ENCODE peak calls at places on chromosomes 5 and 9, in four cellular contexts. E is H1, P is GM12878, I is K562. U is an unnamed sample.

GRCh38 chr5:177269976-177270375 is 33.5 kb downstream of the RAB24 start:
- DNase-seq in E (no peak), P (no peak), I (no peak), U (no peak)

GRCh38 chr9:4594545-4594944 is 67.5 kb upstream of the PLPP6 start:
- DNase-seq in E (no peak), P (no peak), I (no peak), U (no peak)

GRCh38 chr5:121885630-121886029 is 33.9 kb downstream of the FTMT start:
- DNase-seq in E (no peak), P (no peak), I (no peak), U (no peak)

GRCh38 chr9:124220551-124221451 is 36.9 kb upstream of the NEK6 start:
- DNase-seq in E (no peak), P (no peak), I (no peak), U (no peak)

GRCh38 chr9:13716620-13717019 is 437.1 kb upstream of the MPDZ start:
- DNase-seq in E (no peak), P (no peak), I (no peak), U (no peak)

GRCh38 chr5:9269024-9269423 is 276.9 kb downstream of the SEMA5A start:
- DNase-seq in E (no peak), P (no peak), I (no peak), U (no peak)

GRCh38 chr9:13149454-13149853 is 130.0 kb downstream of the MPDZ start:
- DNase-seq in E (no peak), P (no peak), I (no peak), U (no peak)

GRCh38 chr9:94183240-94183999 is 75.7 kb upstream of the ZNF169 start:
- DNase-seq in E (no peak), P (no peak), I (no peak), U (no peak)

GRCh38 chr5:130198927-130199326 is 294.7 kb downstream of the CHSY3 start:
- DNase-seq in E (no peak), P (no peak), I (no peak), U (peak)

GRCh38 chr5:112951124-112951702 is 25.4 kb upstream of the DCP2 start:
- DNase-seq in E (no peak), P (no peak), I (no peak), U (no peak)

GRCh38 chr5:83102581-83102980 is 25.2 kb downstream of the XRCC4 start:
- DNase-seq in E (no peak), P (no peak), I (no peak), U (no peak)

DNA sequence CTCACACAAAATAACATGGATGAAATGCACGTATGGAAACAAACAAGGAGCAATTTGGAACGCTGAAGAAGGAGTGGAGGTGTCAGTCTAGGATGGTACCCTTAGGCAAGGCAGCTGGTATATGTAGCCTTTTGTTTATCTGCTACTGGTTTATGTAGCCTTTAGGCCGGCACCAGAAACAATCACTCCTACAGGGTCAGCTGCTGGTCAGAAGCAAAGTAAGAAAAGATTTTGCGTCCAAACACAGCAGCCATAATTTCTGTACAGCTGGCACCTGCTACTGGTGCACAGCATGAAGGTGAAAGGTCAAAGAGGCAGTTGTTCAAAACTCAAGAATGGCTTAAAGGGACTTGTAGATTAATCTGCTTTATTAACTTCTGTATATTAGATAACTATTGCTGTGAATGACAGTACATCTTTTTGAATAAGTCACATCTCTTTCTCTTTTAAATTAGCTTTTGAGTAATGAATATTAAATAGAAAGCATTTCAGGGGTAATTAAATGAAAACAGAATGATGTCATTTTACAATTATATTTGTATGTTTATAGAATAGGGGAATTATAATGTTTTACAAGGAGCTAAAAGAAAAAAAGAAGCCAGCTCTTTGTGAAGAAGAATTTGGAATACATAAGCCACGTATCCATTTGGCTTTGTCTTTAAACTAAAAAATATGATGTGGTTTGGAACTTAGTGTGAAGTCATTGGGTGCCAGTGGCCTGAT is 33.1 kb upstream of the TLX3 start:
- DNase-seq in E (no peak), P (no peak), I (no peak), U (no peak)
- TF ChIP-seq EGR1 in E (no peak), P (no peak), I (no peak), U (no peak)

GRCh38 chr5:154179846-154180710 is 10.5 kb upstream of the GALNT10 start:
- DNase-seq in E (no peak), P (no peak), I (peak), U (peak)
- TF ChIP-seq EGR1 in E (no peak), P (no peak), I (no peak), U (no peak)

DNA sequence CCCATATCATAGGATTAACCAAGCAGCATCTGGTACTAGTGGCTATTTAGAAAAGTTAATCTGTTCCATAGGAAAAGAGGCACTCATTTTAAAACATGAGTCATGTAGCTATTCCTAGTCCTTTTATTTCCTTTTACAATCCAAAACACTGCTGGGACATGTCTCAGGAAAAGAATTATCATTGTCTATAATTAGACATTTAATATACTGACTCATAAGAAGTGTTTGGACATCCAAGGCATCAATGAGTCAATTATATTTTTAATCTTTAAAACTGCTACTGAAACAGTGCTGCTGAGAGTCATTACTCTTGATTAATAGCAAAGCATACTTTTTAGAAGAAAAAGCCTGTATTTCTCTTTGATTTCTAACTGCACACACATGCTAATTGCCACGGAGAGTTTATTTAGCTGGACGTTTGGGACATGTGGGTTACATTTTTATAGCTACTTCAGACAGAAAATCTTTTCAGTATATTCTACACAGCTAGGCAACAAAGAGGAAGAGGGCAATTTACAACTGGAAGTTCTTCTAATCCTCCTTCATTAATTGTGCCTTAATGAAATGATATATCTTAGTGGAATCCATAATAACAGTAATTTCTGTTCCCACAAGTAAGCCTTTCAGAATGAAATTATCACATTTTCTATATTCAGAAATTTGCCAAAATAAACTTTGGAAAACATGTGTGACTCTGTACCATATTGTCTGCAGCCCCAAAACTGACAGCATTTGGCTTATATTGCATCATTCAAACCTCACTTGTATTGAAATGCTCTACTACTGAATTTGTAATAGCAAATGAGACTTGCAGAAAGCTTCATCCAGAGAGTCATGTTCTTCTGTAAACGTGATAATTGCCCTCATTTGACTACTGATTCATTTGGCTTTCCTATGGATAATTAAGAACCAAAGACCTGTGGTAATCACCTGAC is 1249.2 kb upstream of the CDH18 start:
- DNase-seq in E (no peak), P (no peak), I (no peak), U (no peak)
- TF ChIP-seq EGR1 in E (no peak), P (no peak), I (no peak), U (no peak)

DNA sequence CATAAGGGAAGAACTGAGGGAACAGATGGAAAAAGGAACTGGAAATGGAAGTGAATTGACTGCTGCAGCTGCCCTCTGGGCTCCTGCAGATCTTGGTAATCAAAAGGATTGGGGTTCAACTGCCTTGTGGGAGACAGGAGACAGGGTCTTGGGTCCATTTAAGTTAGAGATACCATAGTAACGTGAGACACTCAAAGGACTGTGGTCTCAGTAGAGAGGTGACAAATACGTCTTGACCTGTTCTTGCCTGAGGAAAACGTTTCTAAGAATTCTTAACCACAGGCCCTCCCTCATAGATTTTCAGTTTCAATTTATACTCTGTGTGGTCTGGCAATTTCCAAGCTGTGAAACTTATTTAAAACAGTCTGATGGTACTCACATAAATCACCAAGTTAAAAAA is 100.9 kb upstream of the DHFR start:
- DNase-seq in E (no peak), P (peak), I (no peak), U (no peak)
- TF ChIP-seq EGR1 in E (no peak), P (no peak), I (no peak), U (no peak)

GRCh38 chr9:81030027-81030426 is 659.3 kb downstream of the TLE1 start:
- DNase-seq in E (no peak), P (no peak), I (no peak), U (no peak)

GRCh38 chr9:81031422-81032029 is 657.8 kb downstream of the TLE1 start:
- DNase-seq in E (no peak), P (no peak), I (no peak), U (no peak)

GRCh38 chr9:81032831-81033230 is 656.5 kb downstream of the TLE1 start:
- DNase-seq in E (no peak), P (no peak), I (no peak), U (no peak)

GRCh38 chr9:81035171-81035570 is 654.2 kb downstream of the TLE1 start:
- DNase-seq in E (no peak), P (no peak), I (no peak), U (no peak)

DNA sequence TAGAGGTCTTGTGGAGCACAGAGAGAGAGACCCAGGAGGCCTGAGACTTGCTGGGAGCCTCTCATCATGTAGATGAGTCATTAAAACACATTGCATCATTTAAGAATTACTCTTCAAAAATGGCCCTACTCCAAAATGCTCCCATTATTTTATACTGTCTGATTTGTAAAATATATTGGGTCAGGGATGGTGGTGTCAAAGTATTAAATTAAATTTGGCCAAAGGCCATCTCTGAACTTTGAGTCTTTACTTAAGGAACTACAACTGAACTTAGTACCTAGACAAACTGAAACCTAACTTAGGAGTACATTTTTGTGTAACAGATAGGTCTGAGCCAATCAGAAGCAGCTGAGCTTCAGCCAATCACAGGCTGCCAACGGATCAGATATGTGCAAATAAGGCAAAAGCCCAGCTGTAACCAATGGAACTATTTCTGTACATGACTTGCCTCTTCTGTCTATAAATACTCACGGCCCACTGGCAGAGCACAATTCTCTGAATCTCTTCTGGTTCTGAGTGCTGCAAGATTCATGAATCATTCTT is 657.2 kb downstream of the TLE1 start:
- DNase-seq in E (no peak), P (no peak), I (no peak), U (no peak)
- TF ChIP-seq EGR1 in E (no peak), P (no peak), I (no peak), U (no peak)

DNA sequence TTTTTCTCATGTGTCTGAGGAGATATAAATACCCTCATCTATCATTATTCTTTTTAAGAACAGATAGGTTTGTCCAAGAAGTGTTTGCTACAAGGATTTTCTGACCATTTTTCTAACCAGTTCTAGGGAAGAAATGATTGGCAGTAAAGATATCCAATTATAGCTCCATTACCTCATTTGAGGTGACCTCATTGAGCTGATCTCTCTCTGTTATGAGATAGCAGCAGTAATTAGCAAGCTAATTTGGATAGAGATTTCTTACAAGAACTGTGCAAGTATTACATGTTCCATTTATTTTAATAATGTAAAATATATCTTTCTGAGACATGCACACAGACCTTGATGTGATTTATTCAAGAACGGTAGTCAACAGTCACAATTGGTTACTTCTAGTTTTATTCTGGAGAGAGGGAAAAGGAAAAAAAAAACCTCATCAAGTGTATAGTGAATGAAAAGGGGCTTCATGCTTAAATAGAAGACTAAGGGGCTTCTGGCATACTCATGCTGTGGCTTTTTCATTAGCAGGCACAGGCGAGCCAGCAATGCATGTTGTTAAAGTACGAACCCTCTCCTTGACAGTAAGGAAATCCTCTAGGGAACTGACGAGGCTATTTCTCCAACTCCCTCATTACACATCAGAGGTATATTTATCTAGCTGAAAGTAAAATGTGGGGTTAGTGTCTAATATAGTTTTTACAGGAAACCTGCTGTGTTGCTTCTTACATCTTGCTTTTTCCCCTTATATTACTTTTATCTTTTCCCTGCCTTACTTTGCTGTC is 127.3 kb downstream of the NUDT12 start:
- DNase-seq in E (no peak), P (no peak), I (no peak), U (no peak)
- TF ChIP-seq EGR1 in E (no peak), P (no peak), I (no peak), U (no peak)

GRCh38 chr9:113950195-113951031 is 74.3 kb downstream of the ZNF618 start:
- DNase-seq in E (peak), P (no peak), I (no peak), U (no peak)
- TF ChIP-seq EGR1 in E (no peak), P (no peak), I (no peak), U (no peak)

GRCh38 chr5:78417026-78417425 is 56.6 kb downstream of the SCAMP1 start:
- DNase-seq in E (no peak), P (no peak), I (no peak), U (no peak)
- TF ChIP-seq EGR1 in E (no peak), P (no peak), I (no peak), U (no peak)

U was measured in HCT116.